ENCODE peak calls at places on chromosomes 7 and 10, in four cellular contexts. One of them, this sample, is unnamed.

GRCh38 chr10:103072276-103072675 is 120.8 kb downstream of the NT5C2 start:
- DNase-seq in upper lobe of right lung: no peak
- DNase-seq in IMR-90: no peak
- DNase-seq in CD4-positive, alpha-beta memory T cell: no peak
- DNase-seq in this sample: no peak

GRCh38 chr7:26555971-26556830 is 264.5 kb downstream of the SNX10 start:
- DNase-seq in upper lobe of right lung: no peak
- DNase-seq in IMR-90: no peak
- DNase-seq in CD4-positive, alpha-beta memory T cell: no peak
- DNase-seq in this sample: no peak

GRCh38 chr7:31336202-31337035 is 4.1 kb downstream of the NEUROD6 start:
- DNase-seq in CD4-positive, alpha-beta memory T cell: no peak
- DNase-seq in upper lobe of right lung: no peak
- DNase-seq in IMR-90: no peak
- DNase-seq in this sample: no peak

GRCh38 chr7:143299840-143300239 is 11.7 kb downstream of the CASP2 start:
- DNase-seq in upper lobe of right lung: no peak
- DNase-seq in CD4-positive, alpha-beta memory T cell: peak; percentile 68
- DNase-seq in IMR-90: no peak
- DNase-seq in this sample: no peak

GRCh38 chr10:114547466-114547865 is 110.6 kb downstream of the ABLIM1 start:
- DNase-seq in upper lobe of right lung: no peak
- DNase-seq in CD4-positive, alpha-beta memory T cell: no peak
- DNase-seq in IMR-90: no peak
- DNase-seq in this sample: no peak

GRCh38 chr7:78970440-78970916 is 483.0 kb downstream of the MAGI2 start:
- DNase-seq in IMR-90: peak; percentile 77
- DNase-seq in upper lobe of right lung: no peak
- DNase-seq in CD4-positive, alpha-beta memory T cell: no peak
- DNase-seq in this sample: no peak

GRCh38 chr10:72259491-72260214 is 14.1 kb upstream of the DDIT4 start:
- DNase-seq in IMR-90: peak; percentile 80
- DNase-seq in CD4-positive, alpha-beta memory T cell: no peak
- DNase-seq in upper lobe of right lung: no peak
- DNase-seq in this sample: no peak

GRCh38 chr10:69451784-69452251 is 553 bp downstream of the TSPAN15 start:
- DNase-seq in CD4-positive, alpha-beta memory T cell: no peak
- DNase-seq in IMR-90: no peak
- DNase-seq in upper lobe of right lung: peak; percentile 89
- DNase-seq in this sample: no peak

GRCh38 chr7:38545977-38546376 is 85.2 kb downstream of the AMPH start:
- DNase-seq in upper lobe of right lung: no peak
- DNase-seq in CD4-positive, alpha-beta memory T cell: no peak
- DNase-seq in IMR-90: no peak
- DNase-seq in this sample: no peak

GRCh38 chr7:48028937-48029336 is at the start of gene SUN3:
- DNase-seq in IMR-90: no peak
- DNase-seq in upper lobe of right lung: no peak
- DNase-seq in CD4-positive, alpha-beta memory T cell: no peak
- DNase-seq in this sample: no peak

GRCh38 chr7:327305-327931 is 37.4 kb downstream of the FOXL3 start:
- DNase-seq in upper lobe of right lung: peak; percentile 58
- DNase-seq in CD4-positive, alpha-beta memory T cell: no peak
- DNase-seq in IMR-90: no peak
- DNase-seq in this sample: no peak

GRCh38 chr10:129852829-129853228 is 111.2 kb downstream of the EBF3 start:
- DNase-seq in upper lobe of right lung: no peak
- DNase-seq in IMR-90: no peak
- DNase-seq in CD4-positive, alpha-beta memory T cell: no peak
- DNase-seq in this sample: no peak

GRCh38 chr7:1331576-1332467 is 99.2 kb downstream of the UNCX start:
- DNase-seq in IMR-90: no peak
- DNase-seq in CD4-positive, alpha-beta memory T cell: no peak
- DNase-seq in upper lobe of right lung: no peak
- DNase-seq in this sample: no peak

GRCh38 chr10:96345250-96345649 is 13.6 kb downstream of the OPALIN start:
- DNase-seq in IMR-90: no peak
- DNase-seq in CD4-positive, alpha-beta memory T cell: no peak
- DNase-seq in upper lobe of right lung: no peak
- DNase-seq in this sample: no peak

GRCh38 chr7:33773053-33773452 is 132.3 kb upstream of the BMPER start:
- DNase-seq in upper lobe of right lung: no peak
- DNase-seq in IMR-90: peak; percentile 68
- DNase-seq in CD4-positive, alpha-beta memory T cell: no peak
- DNase-seq in this sample: no peak

GRCh38 chr10:114042895-114043531 is 653 bp upstream of the ADRB1 start:
- DNase-seq in CD4-positive, alpha-beta memory T cell: no peak
- DNase-seq in upper lobe of right lung: peak; percentile 82
- DNase-seq in IMR-90: peak; percentile 4
- DNase-seq in this sample: no peak

GRCh38 chr10:13816195-13816926 is 229.6 kb downstream of the PRPF18 start:
- DNase-seq in IMR-90: peak; percentile 95
- DNase-seq in upper lobe of right lung: peak; percentile 69
- DNase-seq in CD4-positive, alpha-beta memory T cell: no peak
- DNase-seq in this sample: no peak
- H3K27ac ChIP-seq in IMR-90: peak overlapping the region; percentile 52
- H3K27ac ChIP-seq in upper lobe of right lung: peak overlapping the region; percentile 51
- H3K27ac ChIP-seq in CD4-positive, alpha-beta memory T cell: no peak overlapping the region
- H3K27ac ChIP-seq in this sample: peak overlapping the region; percentile 27

GRCh38 chr7:149375234-149376008 is 85.4 kb downstream of the ZNF777 start:
- DNase-seq in CD4-positive, alpha-beta memory T cell: no peak
- DNase-seq in IMR-90: no peak
- DNase-seq in upper lobe of right lung: no peak
- DNase-seq in this sample: no peak

GRCh38 chr7:149381245-149381644 is 79.6 kb downstream of the ZNF777 start:
- DNase-seq in upper lobe of right lung: no peak
- DNase-seq in IMR-90: no peak
- DNase-seq in CD4-positive, alpha-beta memory T cell: no peak
- DNase-seq in this sample: no peak

GRCh38 chr7:149373089-149373488 is 87.8 kb downstream of the ZNF777 start:
- DNase-seq in upper lobe of right lung: no peak
- DNase-seq in IMR-90: no peak
- DNase-seq in CD4-positive, alpha-beta memory T cell: no peak
- DNase-seq in this sample: no peak

GRCh38 chr7:149379625-149380024 is 81.2 kb downstream of the ZNF777 start:
- DNase-seq in CD4-positive, alpha-beta memory T cell: no peak
- DNase-seq in upper lobe of right lung: no peak
- DNase-seq in IMR-90: no peak
- DNase-seq in this sample: no peak

DNA sequence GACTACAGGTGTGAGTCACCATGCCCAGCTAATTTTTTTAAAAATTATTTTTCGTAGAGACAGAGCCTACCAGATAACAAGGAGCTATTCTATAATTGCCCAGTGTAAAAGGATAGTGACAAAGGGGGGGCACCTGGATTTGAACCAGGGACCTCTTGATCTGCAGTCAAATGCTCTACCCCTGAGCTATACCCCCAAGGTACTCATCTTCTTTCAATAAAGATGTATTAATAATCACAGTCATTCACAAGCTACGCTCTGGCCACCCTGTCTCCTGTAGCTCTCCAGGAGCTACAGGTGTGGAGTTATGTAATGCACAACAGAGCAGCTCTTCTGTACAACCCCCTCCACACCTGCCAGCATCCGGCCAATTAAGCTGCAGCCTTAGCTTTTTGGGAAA is 83.5 kb downstream of the ZNF777 start:
- DNase-seq in upper lobe of right lung: no peak
- DNase-seq in CD4-positive, alpha-beta memory T cell: no peak
- DNase-seq in IMR-90: no peak
- DNase-seq in this sample: no peak
- H3K27ac ChIP-seq in upper lobe of right lung: no peak overlapping the region
- H3K27ac ChIP-seq in CD4-positive, alpha-beta memory T cell: no peak overlapping the region
- H3K27ac ChIP-seq in IMR-90: no peak overlapping the region
- H3K27ac ChIP-seq in this sample: no peak overlapping the region

GRCh38 chr7:64853679-64854078 is 49.4 kb upstream of the ZNF273 start:
- DNase-seq in upper lobe of right lung: no peak
- DNase-seq in CD4-positive, alpha-beta memory T cell: no peak
- DNase-seq in IMR-90: no peak
- DNase-seq in this sample: no peak
- H3K27ac ChIP-seq in upper lobe of right lung: no peak overlapping the region
- H3K27ac ChIP-seq in CD4-positive, alpha-beta memory T cell: no peak overlapping the region
- H3K27ac ChIP-seq in IMR-90: no peak overlapping the region
- H3K27ac ChIP-seq in this sample: no peak overlapping the region

GRCh38 chr10:20608503-20608902 is 288.6 kb downstream of the NEBL start:
- DNase-seq in CD4-positive, alpha-beta memory T cell: no peak
- DNase-seq in upper lobe of right lung: no peak
- DNase-seq in IMR-90: no peak
- DNase-seq in this sample: no peak
- H3K27ac ChIP-seq in CD4-positive, alpha-beta memory T cell: no peak overlapping the region
- H3K27ac ChIP-seq in upper lobe of right lung: no peak overlapping the region
- H3K27ac ChIP-seq in IMR-90: no peak overlapping the region
- H3K27ac ChIP-seq in this sample: no peak overlapping the region

DNA sequence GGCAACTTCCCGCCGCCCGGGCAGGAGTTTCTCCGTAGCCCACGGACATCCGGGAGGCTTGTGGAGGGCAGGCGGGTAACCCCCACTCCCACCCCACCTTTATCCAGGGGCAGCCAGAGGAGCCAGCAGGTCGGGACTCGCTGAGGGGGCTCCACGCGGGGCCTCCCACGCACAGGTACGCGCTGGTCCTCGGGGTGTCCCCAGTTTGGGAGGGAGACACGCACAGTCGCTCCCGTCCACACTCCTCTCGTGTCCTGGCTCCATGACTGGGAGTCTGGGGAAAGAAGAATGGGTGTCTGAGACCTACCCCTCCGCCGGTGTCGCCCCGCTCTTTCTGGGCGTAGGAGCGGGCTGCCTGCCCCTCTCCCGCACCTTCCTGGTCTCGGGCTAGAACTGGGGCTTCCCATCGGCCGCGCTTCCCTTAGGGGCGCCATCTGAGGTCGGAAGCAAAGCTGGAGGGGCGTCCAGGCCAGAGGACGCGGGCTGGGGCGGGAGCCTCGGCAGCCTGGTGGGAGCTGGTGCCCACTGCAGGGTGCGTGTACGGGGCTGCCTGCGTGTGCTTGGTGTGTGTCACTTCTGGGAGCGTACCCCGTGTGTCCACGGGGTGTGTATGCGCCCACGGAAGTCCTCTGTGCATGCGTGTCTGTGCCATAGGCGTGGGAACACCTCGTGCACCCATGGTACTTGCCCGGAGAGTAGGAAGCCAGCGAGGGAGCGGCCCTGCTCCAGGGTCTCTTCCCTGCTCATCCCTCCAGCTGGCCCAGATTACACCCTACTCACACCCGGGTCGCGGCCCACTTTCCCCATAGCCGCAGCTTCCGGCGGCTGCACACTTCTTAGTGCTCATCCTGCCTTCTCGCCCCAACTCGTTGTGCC is 73.0 kb upstream of the LEP start:
- DNase-seq in upper lobe of right lung: no peak
- DNase-seq in CD4-positive, alpha-beta memory T cell: peak; percentile 2
- DNase-seq in IMR-90: no peak
- DNase-seq in this sample: no peak
- H3K27ac ChIP-seq in upper lobe of right lung: no peak overlapping the region
- H3K27ac ChIP-seq in CD4-positive, alpha-beta memory T cell: no peak overlapping the region
- H3K27ac ChIP-seq in IMR-90: no peak overlapping the region
- H3K27ac ChIP-seq in this sample: no peak overlapping the region